ENCODE peak calls at places on chromosomes 12 and 14, in eight cellular contexts. S, M, Q, U, Y, K, C and J are unnamed samples.

GRCh38 chr12:124242529-124243065 is 52.3 kb upstream of the RFLNA start:
- DNase-seq in S (no peak), M (no peak), Q (no peak), U (no peak), Y (no peak), K (no peak), C (no peak), J (no peak)

GRCh38 chr12:88255847-88256246 is 113.7 kb downstream of the TMTC3 start:
- DNase-seq in S (no peak), M (no peak), Q (no peak), U (no peak), Y (no peak), K (no peak), C (no peak), J (no peak)

GRCh38 chr12:8948711-8949524 is 527 bp downstream of the M6PR start:
- DNase-seq in S (peak; percentile 41), M (no peak), Q (peak; percentile 11), U (no peak), Y (peak; percentile 34), K (peak; percentile 35), C (peak; percentile 66), J (no peak)

GRCh38 chr12:88973998-88974397 is 378.3 kb downstream of the DUSP6 start:
- DNase-seq in S (no peak), M (no peak), Q (no peak), U (no peak), Y (no peak), K (no peak), C (no peak), J (no peak)

GRCh38 chr12:57048423-57048822 is 1.5 kb downstream of the MYO1A start:
- DNase-seq in S (no peak), M (no peak), Q (no peak), U (no peak), Y (no peak), K (no peak), C (no peak), J (no peak)

GRCh38 chr12:68451261-68452091 is 119.3 kb upstream of the MDM1 start:
- DNase-seq in S (no peak), M (no peak), Q (no peak), U (peak; percentile 63), Y (peak; percentile 31), K (peak; percentile 37), C (peak; percentile 48), J (peak; percentile 23)

GRCh38 chr12:13834241-13834640 is 147.2 kb downstream of the GRIN2B start:
- DNase-seq in S (no peak), M (no peak), Q (no peak), U (no peak), Y (no peak), K (no peak), C (no peak), J (no peak)

GRCh38 chr12:107320929-107321618 is 227.7 kb upstream of the CRY1 start:
- DNase-seq in S (peak; percentile 47), M (peak; percentile 31), Q (no peak), U (no peak), Y (peak; percentile 64), K (peak; percentile 84), C (no peak), J (no peak)

GRCh38 chr14:25048170-25049126 is 1.5 kb downstream of the STXBP6 start:
- DNase-seq in S (no peak), M (no peak), Q (peak; percentile 29), U (peak; percentile 30), Y (peak; percentile 30), K (peak; percentile 63), C (no peak), J (no peak)

GRCh38 chr12:102067574-102068258 is 5.9 kb upstream of the WASHC3 start:
- DNase-seq in S (no peak), M (no peak), Q (no peak), U (no peak), Y (peak; percentile 21), K (no peak), C (no peak), J (no peak)

GRCh38 chr12:117494833-117495714 is 133.6 kb upstream of the NOS1 start:
- DNase-seq in S (no peak), M (no peak), Q (no peak), U (no peak), Y (peak; percentile 21), K (no peak), C (no peak), J (no peak)

GRCh38 chr12:111448266-111448830 is 42.6 kb downstream of the SH2B3 start:
- DNase-seq in S (no peak), M (no peak), Q (no peak), U (no peak), Y (no peak), K (no peak), C (no peak), J (no peak)

GRCh38 chr12:64332938-64333337 is 57.6 kb downstream of the C12orf56 start:
- DNase-seq in S (no peak), M (no peak), Q (no peak), U (no peak), Y (peak; percentile 2), K (peak; percentile 82), C (no peak), J (no peak)

GRCh38 chr14:90788031-90788430 is 28.2 kb downstream of the TTC7B start:
- DNase-seq in S (no peak), M (no peak), Q (no peak), U (no peak), Y (no peak), K (no peak), C (no peak), J (no peak)

GRCh38 chr12:120413901-120414695 is 23.8 kb upstream of the COX6A1 start:
- DNase-seq in S (no peak), M (peak; percentile 22), Q (no peak), U (no peak), Y (no peak), K (no peak), C (no peak), J (peak; percentile 43)

GRCh38 chr12:124306686-124307555 is 12.0 kb downstream of the RFLNA start:
- DNase-seq in S (no peak), M (peak; percentile 33), Q (no peak), U (no peak), Y (no peak), K (no peak), C (no peak), J (no peak)

GRCh38 chr12:56947633-56948535 is 9.5 kb downstream of the RDH16 start:
- DNase-seq in S (no peak), M (no peak), Q (no peak), U (no peak), Y (no peak), K (no peak), C (no peak), J (no peak)

GRCh38 chr12:6332459-6332858 is 9.4 kb downstream of the TNFRSF1A start:
- DNase-seq in S (no peak), M (no peak), Q (peak; percentile 57), U (no peak), Y (no peak), K (peak; percentile 90), C (no peak), J (no peak)

GRCh38 chr12:53844989-53845836 is 93.4 kb upstream of the HOXC13 start:
- DNase-seq in S (no peak), M (no peak), Q (peak; percentile 85), U (no peak), Y (peak; percentile 74), K (peak; percentile 83), C (no peak), J (no peak)

GRCh38 chr12:42756841-42757661 is 167.5 kb upstream of the PRICKLE1 start:
- DNase-seq in S (no peak), M (no peak), Q (peak; percentile 53), U (no peak), Y (peak; percentile 100), K (peak; percentile 98), C (no peak), J (no peak)

GRCh38 chr14:75831455-75831854 is 150.3 kb downstream of the TGFB3 start:
- DNase-seq in S (no peak), M (no peak), Q (no peak), U (no peak), Y (peak; percentile 41), K (peak; percentile 53), C (no peak), J (peak; percentile 39)

GRCh38 chr12:78316656-78317055 is 486.0 kb downstream of the NAV3 start:
- DNase-seq in S (no peak), M (no peak), Q (no peak), U (no peak), Y (no peak), K (no peak), C (no peak), J (no peak)

GRCh38 chr12:113867258-113867657 is 98.9 kb downstream of the RBM19 start:
- DNase-seq in S (no peak), M (peak; percentile 69), Q (no peak), U (no peak), Y (no peak), K (no peak), C (no peak), J (no peak)